ENCODE peak calls at places on chromosomes 5 and 9, in seven cellular contexts. P is progenitor cell of endocrine pancreas, Z is GM10248, U is cardiac muscle cell, Y is B cell, A is colonic mucosa, F is GM23338. W is an unnamed sample.

GRCh38 chr5:88480245-88480644 is 211.6 kb upstream of the TMEM161B start:
- DNase-seq in P (no peak), Z (no peak), F (no peak), A (no peak), U (no peak), Y (no peak), W (no peak)

GRCh38 chr5:107135391-107135790 is 535.3 kb downstream of the EFNA5 start:
- DNase-seq in P (no peak), U (peak; percentile 32), Y (no peak), Z (no peak), A (no peak), F (no peak), W (no peak)

GRCh38 chr5:38258319-38259061 is at the start of gene EGFLAM:
- DNase-seq in U (peak; percentile 12), A (no peak), P (peak; percentile 55), Y (no peak), F (peak; percentile 82), Z (no peak), W (no peak)

GRCh38 chr5:7991125-7991821 is 122.3 kb downstream of the MTRR start:
- DNase-seq in P (no peak), A (no peak), U (no peak), Z (no peak), F (peak; percentile 83), Y (no peak), W (no peak)

GRCh38 chr9:19286634-19287188 is 56.2 kb downstream of the DENND4C start:
- DNase-seq in U (peak; percentile 29), Z (no peak), P (no peak), Y (no peak), F (no peak), A (peak; percentile 89), W (no peak)

GRCh38 chr9:112012026-112012902 is 115.7 kb downstream of the UGCG start:
- DNase-seq in Z (peak; percentile 65), U (peak; percentile 91), F (no peak), Y (peak; percentile 47), P (no peak), A (peak; percentile 73), W (peak; percentile 56)

GRCh38 chr9:12916037-12916436 is 141.2 kb downstream of the LURAP1L start:
- DNase-seq in U (peak; percentile 78), A (no peak), F (peak; percentile 17), P (no peak), Y (no peak), Z (no peak), W (no peak)

GRCh38 chr9:16236882-16237281 is 633.6 kb downstream of the BNC2 start:
- DNase-seq in Z (no peak), Y (no peak), U (peak; percentile 76), F (no peak), A (no peak), P (no peak), W (no peak)

GRCh38 chr9:97615439-97616072 is 17.6 kb downstream of the TSTD2 start:
- DNase-seq in A (peak; percentile 72), Y (peak; percentile 67), U (peak; percentile 80), Z (peak; percentile 63), P (peak; percentile 50), F (peak; percentile 79), W (peak; percentile 59)

GRCh38 chr5:2001300-2001699 is 118.6 kb upstream of the IRX4 start:
- DNase-seq in P (no peak), Z (no peak), Y (no peak), A (no peak), U (no peak), F (no peak), W (no peak)

GRCh38 chr5:30100148-30100547 is 1093.3 kb upstream of the CDH6 start:
- DNase-seq in Z (no peak), A (no peak), U (no peak), F (peak; percentile 9), P (no peak), Y (no peak), W (no peak)

DNA sequence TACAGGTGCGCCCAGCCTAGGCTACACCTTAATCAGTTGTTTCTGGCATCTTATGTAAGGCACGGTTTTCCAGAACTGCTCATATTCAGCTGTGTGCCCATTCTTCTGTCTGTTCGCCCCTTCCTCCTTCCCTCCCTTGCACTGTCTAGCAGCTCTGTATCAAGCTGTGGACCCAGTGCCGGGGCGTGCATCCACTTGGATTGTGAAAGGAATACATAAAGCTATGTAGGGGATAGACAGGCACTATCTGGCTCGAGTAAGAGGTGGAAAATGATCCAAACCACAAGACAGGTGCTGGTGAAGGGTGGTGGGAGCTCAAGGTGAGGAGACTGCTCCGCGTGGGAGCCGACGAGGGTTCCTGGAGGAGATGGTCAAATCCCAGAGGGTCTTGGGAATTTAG is 2.0 kb downstream of the GLIPR2 start:
- DNase-seq in F (no peak), P (no peak), Z (no peak), U (no peak), Y (no peak), A (no peak), W (no peak)
- TF ChIP-seq CTCF in F (no peak), P (no peak), Z (no peak), U (no peak), Y (no peak), A (no peak), W (no peak)

GRCh38 chr5:133611357-133612020 is 852 bp downstream of the FSTL4 start:
- DNase-seq in U (no peak), Y (peak; percentile 27), Z (no peak), A (no peak), F (peak; percentile 52), P (no peak), W (peak; percentile 46)

GRCh38 chr5:133613184-133613583 is 843 bp upstream of the FSTL4 start:
- DNase-seq in Y (no peak), P (no peak), F (no peak), Z (no peak), U (no peak), A (no peak), W (no peak)

GRCh38 chr5:133613743-133614142 is 1.4 kb upstream of the FSTL4 start:
- DNase-seq in U (no peak), Z (no peak), A (no peak), F (no peak), Y (no peak), P (no peak), W (no peak)

GRCh38 chr5:133612021-133612860 is at the start of gene FSTL4:
- DNase-seq in A (peak; percentile 33), F (peak; percentile 75), U (no peak), Z (peak; percentile 30), Y (peak; percentile 67), P (peak; percentile 57), W (peak; percentile 48)

DNA sequence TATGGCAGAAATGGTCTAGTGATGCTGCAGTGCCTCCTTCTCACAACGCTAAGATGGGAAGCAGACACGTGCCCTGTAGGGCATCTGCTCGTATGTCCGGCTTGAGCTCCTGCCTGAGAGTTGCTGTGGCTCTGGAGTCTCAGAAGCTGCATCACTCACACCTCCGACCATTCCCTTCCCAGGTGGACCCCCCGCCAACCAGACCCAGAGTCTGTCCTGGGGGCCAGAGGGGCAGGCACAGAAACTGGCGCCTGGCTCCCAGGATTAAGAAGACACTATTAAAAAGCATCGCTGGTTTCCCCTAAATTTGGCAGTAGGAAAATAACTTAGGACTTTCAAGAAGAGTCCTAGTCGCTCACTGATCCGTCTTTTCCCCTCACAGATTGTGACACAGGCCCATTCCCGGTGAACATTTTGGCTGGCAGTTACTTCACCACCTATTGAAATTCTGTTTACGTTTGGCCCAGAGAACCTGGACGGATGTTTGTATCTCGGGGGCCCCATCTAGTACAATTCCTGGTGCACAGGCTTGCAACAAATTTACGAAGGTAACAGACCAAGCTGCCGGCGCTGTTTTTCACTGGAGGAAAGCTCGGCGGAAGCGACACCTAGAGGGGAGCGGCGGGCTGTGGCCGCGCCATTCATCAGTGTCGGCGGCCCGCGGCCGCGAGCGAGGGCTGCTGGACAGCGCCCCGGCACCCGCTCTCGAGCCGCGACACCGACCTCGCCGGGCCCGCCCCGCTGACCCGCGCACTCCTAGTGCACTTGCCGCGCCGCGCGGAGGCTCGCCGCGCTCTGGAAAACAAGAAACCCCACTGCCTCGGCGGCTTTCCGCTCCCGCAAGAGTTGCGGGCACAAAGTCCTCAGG is 1.6 kb downstream of the FSTL4 start:
- DNase-seq in Y (peak; percentile 65), P (peak; percentile 70), U (peak; percentile 50), Z (peak; percentile 73), A (peak; percentile 48), F (peak; percentile 91), W (peak; percentile 83)
- TF ChIP-seq CTCF in Y (peak; percentile 25), P (peak; percentile 67), U (peak; percentile 48), Z (peak; percentile 43), A (peak; percentile 22), F (peak; percentile 64), W (peak; percentile 28)

DNA sequence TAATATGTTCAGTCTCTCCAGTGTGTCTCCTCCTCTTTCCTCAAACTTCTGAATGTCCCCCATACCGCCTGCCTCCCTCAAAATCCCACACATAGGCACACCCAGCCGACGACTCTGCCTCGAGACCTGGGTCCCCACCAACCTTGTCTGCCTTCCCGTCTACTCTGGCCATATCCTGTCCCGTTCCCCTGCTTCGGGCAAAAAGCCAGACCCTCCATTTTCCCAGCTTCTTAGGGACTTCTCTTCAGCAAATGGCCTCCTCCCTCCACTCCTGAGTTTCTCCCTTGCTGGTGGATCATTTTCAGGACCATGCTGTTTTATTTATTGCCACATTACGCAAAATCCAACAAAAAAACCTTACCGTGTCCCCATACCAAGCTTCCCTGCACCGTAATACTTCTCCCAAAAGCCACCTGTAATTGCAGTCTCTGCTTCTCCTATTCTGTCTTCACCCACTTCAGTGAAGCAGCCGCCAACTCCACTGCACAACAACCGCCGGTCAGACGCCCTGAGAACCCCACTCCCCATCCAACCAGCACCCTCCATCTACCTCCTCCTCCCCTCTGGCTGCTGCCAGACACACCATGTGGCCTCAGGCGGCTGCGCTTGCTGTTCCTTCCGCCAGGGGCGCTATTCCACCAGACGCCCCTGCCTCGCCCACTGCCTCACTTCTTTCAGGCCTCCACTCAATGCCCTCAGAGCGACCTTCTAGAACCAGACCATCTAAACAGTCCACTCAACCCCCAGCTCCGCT is 117.0 kb downstream of the TRPM6 start:
- DNase-seq in U (peak; percentile 31), A (no peak), P (peak; percentile 12), Z (peak; percentile 44), F (peak; percentile 89), Y (peak; percentile 56), W (peak; percentile 44)
- TF ChIP-seq CTCF in U (peak; percentile 70), A (no peak), P (peak; percentile 68), Z (peak; percentile 65), F (peak; percentile 95), Y (peak; percentile 80), W (peak; percentile 87)

GRCh38 chr9:33264473-33265177 is at the start of the genes BAG1 and CHMP5:
- DNase-seq in P (peak; percentile 99), F (peak; percentile 100), Y (peak; percentile 99), U (peak; percentile 100), A (peak; percentile 100), Z (peak; percentile 99), W (peak; percentile 99)
- TF ChIP-seq CTCF in P (peak; percentile 25), F (peak; percentile 21), Y (peak; percentile 34), U (peak; percentile 36), A (no peak), Z (no peak), W (no peak)

DNA sequence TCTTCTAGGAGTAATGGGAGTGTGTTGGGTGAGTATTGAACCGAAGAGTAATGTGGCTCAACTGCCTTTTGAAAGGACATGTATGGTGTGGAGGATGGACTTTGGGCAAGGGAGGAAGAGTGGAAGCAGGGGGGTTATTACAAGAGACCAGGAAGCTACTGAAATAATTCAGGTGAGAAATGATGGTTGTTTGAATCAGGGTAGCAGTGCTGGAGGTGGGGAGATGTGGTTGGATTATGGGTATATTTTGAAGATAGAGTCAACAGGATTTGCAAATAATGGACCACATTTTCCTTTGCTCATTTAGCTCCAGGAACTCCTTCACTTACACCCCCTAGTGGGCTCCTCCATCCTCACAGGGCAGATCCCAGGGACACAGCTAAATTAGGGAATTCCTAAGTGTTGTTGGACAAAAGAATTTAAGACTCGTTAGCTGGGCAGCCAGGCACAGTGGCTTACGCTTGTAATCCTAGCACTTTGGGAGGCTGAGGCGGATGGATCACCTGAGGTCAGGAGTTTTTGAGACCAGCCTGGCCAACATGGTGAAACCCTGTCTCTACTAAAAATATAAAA is 1.2 kb upstream of the SLC4A9 start:
- DNase-seq in Y (no peak), P (no peak), U (peak; percentile 58), Z (no peak), F (peak; percentile 88), A (no peak), W (no peak)
- TF ChIP-seq CTCF in Y (peak; percentile 9), P (peak; percentile 51), U (peak; percentile 59), Z (peak; percentile 2), F (peak; percentile 61), A (peak; percentile 11), W (no peak)